ENCODE peak calls at places on chromosome 11, in eight cellular contexts. U is transverse colon, W is tibial nerve, C is A549, R is upper lobe of left lung, S is sigmoid colon, A is stomach, Z is GM12878. Y is an unnamed sample.
A peak's percentile ranks its signal among the peaks of the same experiment; 100 is the strongest.

GRCh38 chr11:75105462-75105925 is 8.8 kb upstream of the OR2AT4 start:
- DNase-seq in U (no peak), W (no peak), C (no peak), R (no peak), S (no peak), A (no peak), Z (no peak), Y (no peak)

GRCh38 chr11:123183391-123184099 is 11.5 kb downstream of the CLMP start:
- DNase-seq in U (no peak), W (no peak), C (no peak), R (no peak), S (no peak), A (no peak), Z (no peak), Y (no peak)

GRCh38 chr11:127890026-127890611 is 697.2 kb downstream of the ETS1 start:
- DNase-seq in U (no peak), W (no peak), C (no peak), R (no peak), S (no peak), A (no peak), Z (no peak), Y (no peak)

GRCh38 chr11:95121687-95122086 is 32.0 kb downstream of the ENDOD1 start:
- DNase-seq in U (no peak), W (no peak), C (no peak), R (no peak), S (no peak), A (no peak), Z (no peak), Y (no peak)

GRCh38 chr11:113874920-113875413 is 405 bp downstream of the USP28 start:
- DNase-seq in U (no peak), W (no peak), C (peak; percentile 31), R (no peak), S (no peak), A (no peak), Z (no peak), Y (no peak)

GRCh38 chr11:88414981-88415391 is 77.5 kb upstream of the CTSC start:
- DNase-seq in U (no peak), W (no peak), C (no peak), R (no peak), S (no peak), A (no peak), Z (no peak), Y (no peak)

GRCh38 chr11:126090452-126090851 is 27.8 kb upstream of the CDON start:
- DNase-seq in U (no peak), W (no peak), C (no peak), R (no peak), S (no peak), A (no peak), Z (no peak), Y (no peak)

GRCh38 chr11:114081641-114082414 is 22.3 kb downstream of the ZBTB16 start:
- DNase-seq in U (no peak), W (no peak), C (no peak), R (no peak), S (peak; percentile 67), A (no peak), Z (no peak), Y (no peak)

GRCh38 chr11:65266210-65266609 is 4.4 kb downstream of the POLA2 start:
- DNase-seq in U (no peak), W (no peak), C (no peak), R (no peak), S (no peak), A (no peak), Z (no peak), Y (no peak)

GRCh38 chr11:12220305-12220704 is 109.9 kb downstream of the MICAL2 start:
- DNase-seq in U (peak; percentile 33), W (peak; percentile 37), C (no peak), R (peak; percentile 63), S (peak; percentile 94), A (peak; percentile 67), Z (no peak), Y (peak; percentile 72)

GRCh38 chr11:117188620-117189081 is 10.1 kb downstream of the SIDT2 start:
- DNase-seq in U (no peak), W (no peak), C (no peak), R (no peak), S (peak; percentile 74), A (peak; percentile 20), Z (no peak), Y (no peak)

GRCh38 chr11:64245797-64246623 is 733 bp downstream of the PPP1R14B start:
- DNase-seq in U (peak; percentile 77), W (peak; percentile 58), C (peak; percentile 88), R (peak; percentile 72), S (peak; percentile 86), A (peak; percentile 70), Z (no peak), Y (peak; percentile 78)

GRCh38 chr11:57288771-57289579 is 35.8 kb downstream of the TNKS1BP1 start:
- DNase-seq in U (no peak), W (no peak), C (no peak), R (no peak), S (no peak), A (no peak), Z (no peak), Y (no peak)

GRCh38 chr11:20156876-20157613 is 3.2 kb downstream of the DBX1 start:
- DNase-seq in U (peak; percentile 20), W (no peak), C (no peak), R (peak; percentile 81), S (no peak), A (no peak), Z (no peak), Y (no peak)

GRCh38 chr11:45156201-45156600 is 9.8 kb downstream of the PRDM11 start:
- DNase-seq in U (no peak), W (no peak), C (no peak), R (no peak), S (peak; percentile 63), A (no peak), Z (no peak), Y (no peak)

GRCh38 chr11:45157247-45158209 is 11.1 kb downstream of the PRDM11 start:
- DNase-seq in U (no peak), W (no peak), C (no peak), R (no peak), S (peak; percentile 63), A (no peak), Z (no peak), Y (no peak)

GRCh38 chr11:45155627-45156180 is 9.3 kb downstream of the PRDM11 start:
- DNase-seq in U (no peak), W (no peak), C (no peak), R (no peak), S (peak; percentile 52), A (no peak), Z (no peak), Y (no peak)

GRCh38 chr11:45158210-45158644 is 11.8 kb downstream of the PRDM11 start:
- DNase-seq in U (peak; percentile 44), W (no peak), C (no peak), R (peak; percentile 62), S (peak; percentile 72), A (no peak), Z (no peak), Y (peak; percentile 78)

GRCh38 chr11:45156731-45157130 is 10.3 kb downstream of the PRDM11 start:
- DNase-seq in U (no peak), W (no peak), C (no peak), R (no peak), S (peak; percentile 53), A (peak; percentile 20), Z (no peak), Y (no peak)
- H3K4me1 ChIP-seq in U (peaks cover 33% of the 10 kb centered on the region), W (peaks cover 82% of the 10 kb centered on the region), C (no peaks in the 10 kb centered on the region), R (peaks cover 23% of the 10 kb centered on the region), S (peaks cover 66% of the 10 kb centered on the region), A (peaks cover 85% of the 10 kb centered on the region), Z (no peaks in the 10 kb centered on the region), Y (peaks cover 50% of the 10 kb centered on the region)

GRCh38 chr11:62917906-62918502 is 3.2 kb downstream of the CHRM1 start:
- DNase-seq in U (no peak), W (no peak), C (no peak), R (no peak), S (no peak), A (no peak), Z (no peak), Y (no peak)
- TF ChIP-seq EP300 in U (no peak), W (no peak), C (no peak), R (no peak), S (no peak), A (no peak), Z (no peak), Y (no peak)

GRCh38 chr11:32087602-32088001 is 3.3 kb upstream of the RCN1 start:
- DNase-seq in U (no peak), W (no peak), C (no peak), R (no peak), S (no peak), A (no peak), Z (no peak), Y (no peak)

GRCh38 chr11:32092581-32093170 is 1.8 kb downstream of the RCN1 start:
- DNase-seq in U (no peak), W (no peak), C (no peak), R (no peak), S (no peak), A (no peak), Z (no peak), Y (no peak)

GRCh38 chr11:32088117-32088941 is 2.5 kb upstream of the RCN1 start:
- DNase-seq in U (no peak), W (peak; percentile 24), C (no peak), R (no peak), S (no peak), A (peak; percentile 73), Z (peak; percentile 66), Y (peak; percentile 62)

GRCh38 chr11:32094931-32095330 is 4.1 kb downstream of the RCN1 start:
- DNase-seq in U (no peak), W (no peak), C (no peak), R (no peak), S (no peak), A (no peak), Z (no peak), Y (no peak)

DNA sequence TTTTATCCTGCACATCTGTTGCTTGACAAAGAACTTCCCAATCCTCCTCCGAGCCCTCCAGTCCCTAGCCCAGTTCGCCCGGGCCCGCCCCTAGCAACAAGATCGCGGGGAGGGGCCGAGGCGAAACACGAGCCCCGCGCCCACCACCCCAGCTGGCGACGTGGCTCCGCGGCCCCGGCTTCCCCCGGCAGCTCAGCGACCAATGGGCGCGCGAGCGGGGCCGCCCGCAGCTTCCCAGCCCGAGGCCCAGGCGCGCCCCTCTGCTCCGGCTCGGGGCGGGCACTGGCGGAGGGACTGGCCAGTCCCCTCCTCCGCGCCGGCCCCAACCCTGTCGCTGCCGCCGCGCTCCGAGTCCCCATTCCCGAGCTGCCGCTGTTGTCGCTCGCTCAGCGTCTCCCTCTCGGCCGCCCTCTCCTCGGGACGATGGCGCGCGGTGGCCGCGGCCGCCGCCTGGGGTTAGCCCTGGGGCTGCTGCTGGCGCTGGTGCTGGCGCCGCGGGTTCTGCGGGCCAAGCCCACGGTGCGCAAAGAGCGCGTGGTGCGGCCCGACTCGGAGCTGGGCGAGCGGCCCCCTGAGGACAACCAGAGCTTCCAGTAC is at the start of gene RCN1:
- DNase-seq in U (peak; percentile 57), W (peak; percentile 19), C (peak; percentile 57), R (peak; percentile 93), S (peak; percentile 79), A (peak; percentile 46), Z (no peak), Y (peak; percentile 64)
- TF ChIP-seq POLR2A in U (peak; percentile 47), W (peak; percentile 67), C (peak; percentile 63), R (peak; percentile 58), S (no peak), A (no peak), Z (peak; percentile 78), Y (no peak)

DNA sequence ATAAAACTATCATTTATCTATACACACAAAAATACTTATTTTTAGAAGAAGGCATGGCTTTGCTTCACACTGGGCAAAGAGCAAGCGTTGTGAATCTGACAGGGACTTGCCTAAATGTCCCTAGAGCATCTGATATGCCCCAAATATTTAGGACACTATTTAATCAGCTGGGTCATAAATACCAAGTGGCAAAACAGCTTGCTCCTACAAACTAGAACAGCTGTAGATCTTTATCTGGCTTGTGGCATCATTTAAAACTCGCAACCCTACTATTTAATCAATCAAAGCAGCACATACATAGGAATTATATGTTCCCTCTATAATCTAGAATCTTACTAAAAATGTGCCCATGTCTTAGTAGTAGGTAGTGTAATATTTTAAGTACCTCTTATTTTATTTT is 999.5 kb downstream of the JRKL start:
- DNase-seq in U (no peak), W (no peak), C (no peak), R (no peak), S (no peak), A (no peak), Z (no peak), Y (no peak)
- H3K4me1 ChIP-seq in U (no peaks in the 10 kb centered on the region), W (no peaks in the 10 kb centered on the region), C (no peaks in the 10 kb centered on the region), R (no peaks in the 10 kb centered on the region), S (no peaks in the 10 kb centered on the region), A (no peaks in the 10 kb centered on the region), Z (no peaks in the 10 kb centered on the region), Y (no peaks in the 10 kb centered on the region)

Y was measured in ovary.